ENCODE peak calls at places on chromosomes 16 and 17, in seven cellular contexts. One of them, this sample, is unnamed. For H3K36me3 and H3K4me1, the result is how much of the 10 kb centered on the place peaks cover.

GRCh38 chr16:72877374-72878028 is 170.4 kb downstream of the ZFHX3 start:
- DNase-seq in aorta: no peak
- DNase-seq in upper lobe of left lung: no peak
- DNase-seq in stomach: no peak
- DNase-seq in hepatocyte: peak
- DNase-seq in ovary: no peak
- DNase-seq in heart left ventricle: no peak
- DNase-seq in this sample: no peak

GRCh38 chr16:55370762-55371482 is 46.9 kb downstream of the IRX6 start:
- DNase-seq in aorta: peak
- DNase-seq in ovary: peak
- DNase-seq in stomach: peak
- DNase-seq in heart left ventricle: peak
- DNase-seq in hepatocyte: peak
- DNase-seq in upper lobe of left lung: peak
- DNase-seq in this sample: no peak

GRCh38 chr17:49995055-49995738 is at the start of gene DLX3:
- DNase-seq in ovary: peak
- DNase-seq in hepatocyte: peak
- DNase-seq in heart left ventricle: peak
- DNase-seq in upper lobe of left lung: peak
- DNase-seq in aorta: peak
- DNase-seq in stomach: peak
- DNase-seq in this sample: no peak

GRCh38 chr17:72111374-72111773 is 9.4 kb upstream of the SOX9 start:
- DNase-seq in heart left ventricle: no peak
- DNase-seq in aorta: no peak
- DNase-seq in upper lobe of left lung: no peak
- DNase-seq in stomach: no peak
- DNase-seq in ovary: no peak
- DNase-seq in hepatocyte: no peak
- DNase-seq in this sample: no peak

GRCh38 chr16:50953266-50953665 is 197.8 kb downstream of the SALL1 start:
- DNase-seq in stomach: no peak
- DNase-seq in hepatocyte: no peak
- DNase-seq in heart left ventricle: no peak
- DNase-seq in upper lobe of left lung: no peak
- DNase-seq in aorta: no peak
- DNase-seq in ovary: no peak
- DNase-seq in this sample: no peak

GRCh38 chr16:84284168-84284722 is 10.4 kb upstream of the WFDC1 start:
- DNase-seq in heart left ventricle: peak
- DNase-seq in stomach: peak
- DNase-seq in upper lobe of left lung: peak
- DNase-seq in aorta: peak
- DNase-seq in hepatocyte: peak
- DNase-seq in ovary: peak
- DNase-seq in this sample: no peak

GRCh38 chr16:77327717-77328116 is 107.1 kb downstream of the ADAMTS18 start:
- DNase-seq in heart left ventricle: no peak
- DNase-seq in stomach: no peak
- DNase-seq in hepatocyte: no peak
- DNase-seq in upper lobe of left lung: no peak
- DNase-seq in aorta: no peak
- DNase-seq in ovary: no peak
- DNase-seq in this sample: no peak

GRCh38 chr16:49338867-49339266 is 34.7 kb upstream of the C16orf78 start:
- DNase-seq in heart left ventricle: no peak
- DNase-seq in stomach: peak
- DNase-seq in ovary: no peak
- DNase-seq in aorta: no peak
- DNase-seq in hepatocyte: no peak
- DNase-seq in upper lobe of left lung: no peak
- DNase-seq in this sample: no peak

GRCh38 chr16:3541527-3542152 is 35.6 kb downstream of the NLRC3 start:
- DNase-seq in upper lobe of left lung: no peak
- DNase-seq in stomach: no peak
- DNase-seq in heart left ventricle: no peak
- DNase-seq in ovary: no peak
- DNase-seq in aorta: no peak
- DNase-seq in hepatocyte: no peak
- DNase-seq in this sample: no peak

GRCh38 chr17:43917348-43918025 is 10.2 kb upstream of the MPP2 start:
- DNase-seq in heart left ventricle: no peak
- DNase-seq in hepatocyte: peak
- DNase-seq in ovary: no peak
- DNase-seq in stomach: peak
- DNase-seq in aorta: peak
- DNase-seq in upper lobe of left lung: peak
- DNase-seq in this sample: peak

GRCh38 chr16:71287903-71288302 is 1.3 kb downstream of the CMTR2 start:
- DNase-seq in upper lobe of left lung: no peak
- DNase-seq in stomach: no peak
- DNase-seq in aorta: no peak
- DNase-seq in hepatocyte: peak
- DNase-seq in heart left ventricle: no peak
- DNase-seq in ovary: no peak
- DNase-seq in this sample: no peak

GRCh38 chr17:36768355-36768754 is 167.0 kb downstream of the MRM1 start:
- DNase-seq in ovary: no peak
- DNase-seq in hepatocyte: no peak
- DNase-seq in heart left ventricle: no peak
- DNase-seq in upper lobe of left lung: no peak
- DNase-seq in aorta: no peak
- DNase-seq in stomach: no peak
- DNase-seq in this sample: no peak

GRCh38 chr16:20763461-20764232 is at the start of gene ACSM3:
- DNase-seq in hepatocyte: peak
- DNase-seq in ovary: peak
- DNase-seq in heart left ventricle: peak
- DNase-seq in upper lobe of left lung: peak
- DNase-seq in stomach: peak
- DNase-seq in aorta: peak
- DNase-seq in this sample: peak

GRCh38 chr17:28416703-28417311 is 10.8 kb upstream of the SLC46A1 start:
- DNase-seq in stomach: peak
- DNase-seq in aorta: peak
- DNase-seq in ovary: no peak
- DNase-seq in heart left ventricle: peak
- DNase-seq in upper lobe of left lung: peak
- DNase-seq in hepatocyte: peak
- DNase-seq in this sample: peak

DNA sequence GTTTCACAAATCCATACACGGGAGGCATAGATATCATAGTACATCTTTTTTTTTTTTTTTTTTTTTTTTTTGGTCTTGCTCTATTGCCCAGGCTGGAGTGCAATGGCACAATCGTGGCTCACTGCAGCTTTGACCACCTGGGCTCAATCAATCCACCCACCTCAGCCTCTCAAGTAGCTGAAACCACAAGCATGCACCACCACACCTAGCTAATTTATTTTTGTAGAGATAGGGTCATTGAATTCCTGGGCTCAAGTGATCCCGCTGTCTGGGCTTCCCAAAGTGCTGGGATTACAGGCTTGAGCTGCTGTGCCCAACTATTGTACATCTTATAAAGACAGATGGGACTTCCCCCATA is 3.5 kb upstream of the RAPGEFL1 start:
- DNase-seq in hepatocyte: no peak
- DNase-seq in heart left ventricle: no peak
- DNase-seq in ovary: no peak
- DNase-seq in stomach: no peak
- DNase-seq in upper lobe of left lung: no peak
- DNase-seq in aorta: no peak
- DNase-seq in this sample: no peak
- H3K36me3 ChIP-seq in hepatocyte: under half
- H3K36me3 ChIP-seq in heart left ventricle: half or more
- H3K36me3 ChIP-seq in ovary: under half
- H3K36me3 ChIP-seq in stomach: half or more
- H3K36me3 ChIP-seq in upper lobe of left lung: half or more
- H3K36me3 ChIP-seq in aorta: under half
- H3K36me3 ChIP-seq in this sample: under half

DNA sequence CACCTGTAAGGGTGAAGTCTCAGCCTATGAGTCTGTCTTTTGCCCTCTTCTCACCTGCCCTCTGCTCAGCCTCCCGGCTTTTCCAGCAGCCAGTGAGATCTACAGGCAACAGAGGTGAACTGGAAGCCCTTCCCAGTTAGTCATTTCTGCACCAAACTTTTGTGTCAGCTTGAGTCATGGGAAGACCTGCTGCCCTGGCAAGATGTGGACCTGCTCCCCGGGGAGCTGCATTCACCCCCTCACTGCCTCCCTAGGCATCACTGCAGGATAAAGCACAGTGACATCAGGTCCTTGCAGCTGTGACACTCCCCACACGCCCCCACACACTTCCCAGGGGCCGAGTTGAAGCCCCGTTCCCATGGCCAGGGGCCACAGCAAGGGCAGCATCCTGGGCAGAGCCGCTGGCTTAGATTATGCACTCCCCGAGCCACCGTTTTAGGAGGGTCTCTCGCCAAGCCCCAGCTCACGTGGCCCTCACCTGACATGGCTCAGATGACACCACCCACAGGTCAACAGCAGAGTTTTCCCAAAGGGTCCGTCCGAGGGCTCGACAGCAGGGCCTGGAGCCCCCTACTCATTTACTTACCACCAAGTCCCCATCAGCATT is 6.5 kb upstream of the ABR start:
- DNase-seq in aorta: no peak
- DNase-seq in stomach: no peak
- DNase-seq in heart left ventricle: no peak
- DNase-seq in hepatocyte: no peak
- DNase-seq in upper lobe of left lung: no peak
- DNase-seq in ovary: no peak
- DNase-seq in this sample: no peak
- H3K4me1 ChIP-seq in aorta: under half
- H3K4me1 ChIP-seq in stomach: half or more
- H3K4me1 ChIP-seq in heart left ventricle: under half
- H3K4me1 ChIP-seq in hepatocyte: under half
- H3K4me1 ChIP-seq in upper lobe of left lung: under half
- H3K4me1 ChIP-seq in ovary: under half
- H3K4me1 ChIP-seq in this sample: under half

GRCh38 chr17:78679495-78680395 is 102.3 kb downstream of the CYTH1 start:
- DNase-seq in aorta: no peak
- DNase-seq in ovary: no peak
- DNase-seq in stomach: no peak
- DNase-seq in heart left ventricle: no peak
- DNase-seq in hepatocyte: no peak
- DNase-seq in upper lobe of left lung: no peak
- DNase-seq in this sample: no peak
- H3K27ac ChIP-seq in aorta: no peak
- H3K27ac ChIP-seq in ovary: no peak
- H3K27ac ChIP-seq in stomach: no peak
- H3K27ac ChIP-seq in heart left ventricle: no peak
- H3K27ac ChIP-seq in hepatocyte: no peak
- H3K27ac ChIP-seq in upper lobe of left lung: no peak
- H3K27ac ChIP-seq in this sample: no peak

GRCh38 chr17:83084214-83084613 is 4.8 kb downstream of the METRNL start:
- DNase-seq in hepatocyte: no peak
- DNase-seq in upper lobe of left lung: no peak
- DNase-seq in aorta: no peak
- DNase-seq in ovary: no peak
- DNase-seq in heart left ventricle: no peak
- DNase-seq in stomach: no peak
- DNase-seq in this sample: no peak
- H3K36me3 ChIP-seq in hepatocyte: under half
- H3K36me3 ChIP-seq in upper lobe of left lung: under half
- H3K36me3 ChIP-seq in aorta: under half
- H3K36me3 ChIP-seq in ovary: under half
- H3K36me3 ChIP-seq in heart left ventricle: under half
- H3K36me3 ChIP-seq in stomach: under half
- H3K36me3 ChIP-seq in this sample: under half